ENCODE peak calls at places on chromosomes 5 and 9, in eight cellular contexts. A is HFFc6, K is fibroblast of gingiva, T is KG1, L is EL, M is OCI-LY7, D is WERI-Rb-1, Q is RWPE1. G is an unnamed sample.

GRCh38 chr9:114224247-114224610 is 68.9 kb downstream of the COL27A1 start:
- DNase-seq in A (peak), K (peak), T (no peak), L (peak), M (no peak), D (no peak), Q (peak), G (no peak)

GRCh38 chr9:131995382-131995781 is 84.3 kb downstream of the MED27 start:
- DNase-seq in A (peak), K (no peak), T (no peak), L (peak), M (no peak), D (no peak), Q (peak), G (no peak)

GRCh38 chr5:34455096-34455495 is 201.0 kb upstream of the RAI14 start:
- DNase-seq in A (no peak), K (no peak), T (no peak), L (no peak), M (no peak), D (no peak), Q (no peak), G (no peak)

GRCh38 chr5:56705217-56705616 is 110.1 kb upstream of the MAP3K1 start:
- DNase-seq in A (no peak), K (no peak), T (no peak), L (no peak), M (no peak), D (no peak), Q (no peak), G (no peak)

GRCh38 chr9:83675466-83675865 is 32.3 kb downstream of the UBQLN1 start:
- DNase-seq in A (no peak), K (no peak), T (no peak), L (peak), M (no peak), D (no peak), Q (no peak), G (no peak)

GRCh38 chr5:158812381-158812780 is 287.3 kb downstream of the EBF1 start:
- DNase-seq in A (no peak), K (no peak), T (no peak), L (no peak), M (peak), D (no peak), Q (no peak), G (peak)

GRCh38 chr9:127091526-127091925 is 30.9 kb downstream of the ANGPTL2 start:
- DNase-seq in A (no peak), K (no peak), T (no peak), L (no peak), M (no peak), D (no peak), Q (no peak), G (no peak)

GRCh38 chr5:120988970-120989369 is 524.9 kb downstream of the PRR16 start:
- DNase-seq in A (no peak), K (no peak), T (no peak), L (no peak), M (no peak), D (no peak), Q (no peak), G (no peak)

GRCh38 chr9:124267271-124267807 is 9.6 kb downstream of the NEK6 start:
- DNase-seq in A (peak), K (peak), T (no peak), L (peak), M (peak), D (no peak), Q (peak), G (peak)

GRCh38 chr5:126195410-126196100 is 227.7 kb upstream of the GRAMD2B start:
- DNase-seq in A (no peak), K (no peak), T (no peak), L (no peak), M (no peak), D (no peak), Q (no peak), G (no peak)

GRCh38 chr9:16726023-16726422 is 144.4 kb downstream of the BNC2 start:
- DNase-seq in A (peak), K (peak), T (no peak), L (peak), M (no peak), D (no peak), Q (peak), G (no peak)

GRCh38 chr9:73039253-73039915 is 86.5 kb upstream of the ALDH1A1 start:
- DNase-seq in A (peak), K (peak), T (no peak), L (peak), M (no peak), D (no peak), Q (no peak), G (no peak)

GRCh38 chr9:93577940-93578682 is 1.7 kb downstream of the PHF2 start:
- DNase-seq in A (no peak), K (no peak), T (no peak), L (peak), M (peak), D (no peak), Q (no peak), G (no peak)

GRCh38 chr9:113511856-113512761 is 48.6 kb downstream of the RGS3 start:
- DNase-seq in A (peak), K (no peak), T (peak), L (peak), M (peak), D (peak), Q (no peak), G (peak)

GRCh38 chr9:114416290-114416689 is 28.5 kb upstream of the AKNA start:
- DNase-seq in A (no peak), K (no peak), T (no peak), L (no peak), M (no peak), D (no peak), Q (no peak), G (peak)

GRCh38 chr5:139389701-139390638 is at the start of gene MZB1:
- DNase-seq in A (no peak), K (no peak), T (no peak), L (no peak), M (peak), D (no peak), Q (no peak), G (no peak)

GRCh38 chr5:6766558-6767191 is 53.4 kb downstream of the TENT4A start:
- DNase-seq in A (peak), K (peak), T (peak), L (peak), M (no peak), D (no peak), Q (peak), G (peak)

GRCh38 chr9:137445275-137445807 is 4.2 kb upstream of the ENTPD8 start:
- DNase-seq in A (peak), K (peak), T (peak), L (peak), M (peak), D (peak), Q (peak), G (peak)

GRCh38 chr5:79573983-79574890 is 38.0 kb upstream of the TENT2 start:
- DNase-seq in A (no peak), K (peak), T (no peak), L (no peak), M (no peak), D (no peak), Q (no peak), G (no peak)

GRCh38 chr9:137222190-137223077 is at the start of gene RNF208:
- DNase-seq in A (no peak), K (no peak), T (no peak), L (peak), M (no peak), D (peak), Q (no peak), G (no peak)

GRCh38 chr5:81579525-81579924 is 171.4 kb downstream of the SSBP2 start:
- DNase-seq in A (no peak), K (peak), T (peak), L (no peak), M (peak), D (no peak), Q (no peak), G (peak)

GRCh38 chr5:180603076-180603591 is 11.8 kb upstream of the SCGB3A1 start:
- DNase-seq in A (no peak), K (no peak), T (no peak), L (no peak), M (no peak), D (no peak), Q (no peak), G (no peak)

GRCh38 chr9:134413890-134414731 is 87.9 kb downstream of the RXRA start:
- DNase-seq in A (peak), K (peak), T (no peak), L (peak), M (no peak), D (no peak), Q (peak), G (no peak)

GRCh38 chr5:10663531-10664183 is 97.4 kb downstream of the DAP start:
- DNase-seq in A (no peak), K (peak), T (no peak), L (peak), M (no peak), D (no peak), Q (no peak), G (no peak)

GRCh38 chr5:7886849-7887460 is 18.0 kb downstream of the MTRR start:
- DNase-seq in A (peak), K (peak), T (no peak), L (peak), M (peak), D (no peak), Q (peak), G (peak)

GRCh38 chr9:130271473-130271872 is 5.9 kb downstream of the HMCN2 start:
- DNase-seq in A (no peak), K (no peak), T (no peak), L (no peak), M (no peak), D (no peak), Q (no peak), G (no peak)